ENCODE peak calls at places on chromosomes 12 and 14, in five cellular contexts. X is cardiac fibroblast; R is glomerular endothelial cell; Y is NCI-H345; E is activated CD8-positive, alpha-beta memory T cell treated with anti-CD3 and anti-CD28 coated beads, Interleukin-2, amount 50 U/mL, for 4 hours. K is an unnamed sample.

GRCh38 chr14:32588448-32589320 is 259.6 kb downstream of the AKAP6 start:
- DNase-seq in X (peak), Y (no peak), E (no peak), R (peak), K (no peak)

GRCh38 chr14:39469094-39469710 is 37.0 kb upstream of the FBXO33 start:
- DNase-seq in X (peak), E (peak), Y (no peak), R (no peak), K (no peak)

GRCh38 chr14:50056457-50056856 is 59.9 kb downstream of the VCPKMT start:
- DNase-seq in R (no peak), X (peak), E (no peak), Y (no peak), K (no peak)

GRCh38 chr14:91883770-91884169 is 16.4 kb upstream of the TC2N start:
- DNase-seq in Y (no peak), X (peak), R (no peak), E (no peak), K (no peak)

GRCh38 chr12:15256760-15257159 is 35.5 kb upstream of the RERG start:
- DNase-seq in E (no peak), X (peak), R (no peak), Y (no peak), K (no peak)

GRCh38 chr14:50937325-50937724 is 7.0 kb downstream of the PYGL start:
- DNase-seq in R (no peak), E (no peak), Y (no peak), X (peak), K (no peak)

GRCh38 chr12:58346032-58346632 is 404.8 kb downstream of the ATP23 start:
- DNase-seq in E (no peak), Y (peak), R (no peak), X (peak), K (no peak)

GRCh38 chr12:34601689-34602088 is 579.4 kb downstream of the ALG10 start:
- DNase-seq in E (no peak), R (no peak), X (no peak), Y (no peak), K (no peak)

GRCh38 chr12:110796952-110797351 is 49.8 kb upstream of the CCDC63 start:
- DNase-seq in X (peak), R (no peak), E (no peak), Y (no peak), K (no peak)

GRCh38 chr14:91158091-91158790 is 44.4 kb downstream of the DGLUCY start:
- DNase-seq in Y (no peak), E (no peak), R (no peak), X (no peak), K (no peak)

GRCh38 chr14:68986926-68987652 is 8.0 kb upstream of the ACTN1 start:
- DNase-seq in E (no peak), R (no peak), Y (no peak), X (no peak), K (no peak)

GRCh38 chr12:132771126-132771838 is 9.7 kb upstream of the ANKLE2 start:
- DNase-seq in Y (no peak), R (no peak), X (peak), E (peak), K (no peak)

GRCh38 chr14:36214476-36215216 is 38.1 kb upstream of the PTCSC3 start:
- DNase-seq in R (no peak), Y (no peak), E (no peak), X (no peak), K (no peak)

GRCh38 chr12:54051916-54052744 is 1.5 kb upstream of the HOXC4 start:
- DNase-seq in R (no peak), X (no peak), Y (no peak), E (no peak), K (no peak)

GRCh38 chr12:48856379-48856778 is 4.4 kb upstream of the DDX23 start:
- DNase-seq in X (no peak), R (no peak), Y (no peak), E (no peak), K (no peak)

GRCh38 chr12:114508529-114509129 is 102.7 kb upstream of the TBX5 start:
- DNase-seq in R (peak), Y (peak), X (peak), E (peak), K (peak)

GRCh38 chr14:104192146-104192882 is 53.9 kb downstream of the KIF26A start:
- DNase-seq in X (no peak), E (no peak), Y (no peak), R (no peak), K (no peak)

GRCh38 chr14:77043177-77043983 is 14.9 kb upstream of the IRF2BPL start:
- DNase-seq in E (peak), R (no peak), Y (no peak), X (peak), K (no peak)

GRCh38 chr12:119864591-119864990 is 12.5 kb downstream of the CIT start:
- DNase-seq in R (no peak), E (no peak), X (no peak), Y (no peak), K (no peak)

GRCh38 chr12:91609283-91609682 is 426.7 kb upstream of the DCN start:
- DNase-seq in X (no peak), E (no peak), R (no peak), Y (no peak), K (no peak)

GRCh38 chr14:68784298-68784910 is 8.5 kb downstream of the ZFP36L1 start:
- DNase-seq in R (no peak), Y (no peak), E (no peak), X (peak), K (no peak)

GRCh38 chr14:40911161-40911560 is 695.5 kb upstream of the LRFN5 start:
- DNase-seq in Y (no peak), X (no peak), R (no peak), E (no peak), K (no peak)

GRCh38 chr14:95121911-95122696 is 35.2 kb downstream of the DICER1 start:
- DNase-seq in X (no peak), E (no peak), Y (no peak), R (no peak), K (no peak)

GRCh38 chr14:88005050-88005481 is at the start of gene GPR65:
- DNase-seq in R (no peak), Y (no peak), E (no peak), X (peak), K (no peak)

GRCh38 chr12:6113691-6114475 is 10.6 kb downstream of the VWF start:
- DNase-seq in Y (peak), R (no peak), X (no peak), E (no peak), K (no peak)

GRCh38 chr14:37263656-37264236 is 66.0 kb downstream of the MIPOL1 start:
- DNase-seq in R (no peak), Y (no peak), X (no peak), E (no peak), K (no peak)

GRCh38 chr14:85934123-85934885 is 404.4 kb downstream of the FLRT2 start:
- DNase-seq in X (peak), R (no peak), Y (peak), E (peak), K (no peak)

GRCh38 chr12:30026621-30027234 is 243.0 kb upstream of the TMTC1 start:
- DNase-seq in E (no peak), X (peak), R (peak), Y (no peak), K (peak)

GRCh38 chr12:79083181-79083580 is 218.6 kb downstream of the SYT1 start:
- DNase-seq in X (peak), E (no peak), R (no peak), Y (peak), K (no peak)

GRCh38 chr12:124898200-124898950 is 16.1 kb downstream of the UBC start:
- DNase-seq in X (no peak), Y (peak), R (no peak), E (peak), K (no peak)

GRCh38 chr12:66090157-66090556 is 40.4 kb downstream of the LLPH start:
- DNase-seq in R (no peak), E (no peak), Y (no peak), X (no peak), K (no peak)

GRCh38 chr12:50087995-50088394 is 2.9 kb downstream of the SMARCD1 start:
- DNase-seq in E (no peak), Y (no peak), X (peak), R (peak), K (peak)

GRCh38 chr12:57725851-57726150 is 12.7 kb downstream of the AGAP2 start:
- DNase-seq in X (no peak), Y (no peak), E (no peak), R (no peak), K (no peak)

GRCh38 chr12:52285851-52286530 is 5.3 kb downstream of the KRT81 start:
- DNase-seq in E (no peak), X (no peak), Y (no peak), R (no peak), K (no peak)

GRCh38 chr12:67193705-67194104 is 75.5 kb upstream of the CAND1 start:
- DNase-seq in R (no peak), X (peak), E (no peak), Y (no peak), K (no peak)

GRCh38 chr12:19457561-19457960 is 18.3 kb downstream of the AEBP2 start:
- DNase-seq in E (no peak), R (no peak), X (no peak), Y (no peak), K (no peak)

GRCh38 chr12:115464008-115464672 is 780.2 kb upstream of the TBX3 start:
- DNase-seq in E (no peak), R (no peak), X (no peak), Y (no peak), K (no peak)